ENCODE peak calls at places on chromosomes 2 and 18, in eight cellular contexts. One of them, this sample, is unnamed.

GRCh38 chr2:54561795-54562592 is 105.9 kb downstream of the SPTBN1 start:
- DNase-seq in body of pancreas: no peak
- DNase-seq in endothelial cell of umbilical vein: no peak
- DNase-seq in Peyer's patch: no peak
- DNase-seq in ovary: no peak
- DNase-seq in IMR-90: no peak
- DNase-seq in A549: no peak
- DNase-seq in uterus: no peak
- DNase-seq in this sample: no peak

GRCh38 chr2:8511868-8512612 is 169.8 kb upstream of the ID2 start:
- DNase-seq in body of pancreas: no peak
- DNase-seq in endothelial cell of umbilical vein: no peak
- DNase-seq in Peyer's patch: no peak
- DNase-seq in ovary: no peak
- DNase-seq in IMR-90: peak
- DNase-seq in A549: no peak
- DNase-seq in uterus: no peak
- DNase-seq in this sample: no peak

GRCh38 chr2:181306785-181307184 is 150.4 kb upstream of the ITGA4 start:
- DNase-seq in body of pancreas: no peak
- DNase-seq in endothelial cell of umbilical vein: no peak
- DNase-seq in Peyer's patch: no peak
- DNase-seq in ovary: no peak
- DNase-seq in IMR-90: peak
- DNase-seq in A549: no peak
- DNase-seq in uterus: no peak
- DNase-seq in this sample: no peak

GRCh38 chr18:9734189-9734588 is 26.1 kb downstream of the RAB31 start:
- DNase-seq in body of pancreas: no peak
- DNase-seq in endothelial cell of umbilical vein: no peak
- DNase-seq in Peyer's patch: no peak
- DNase-seq in ovary: no peak
- DNase-seq in IMR-90: no peak
- DNase-seq in A549: no peak
- DNase-seq in uterus: no peak
- DNase-seq in this sample: no peak

GRCh38 chr2:70113396-70114100 is 26.3 kb downstream of the PCBP1 start:
- DNase-seq in body of pancreas: no peak
- DNase-seq in endothelial cell of umbilical vein: no peak
- DNase-seq in Peyer's patch: no peak
- DNase-seq in ovary: no peak
- DNase-seq in IMR-90: no peak
- DNase-seq in A549: no peak
- DNase-seq in uterus: no peak
- DNase-seq in this sample: no peak

GRCh38 chr2:124027182-124027581 is 2.1 kb downstream of the CNTNAP5 start:
- DNase-seq in body of pancreas: peak
- DNase-seq in endothelial cell of umbilical vein: peak
- DNase-seq in Peyer's patch: no peak
- DNase-seq in ovary: no peak
- DNase-seq in IMR-90: peak
- DNase-seq in A549: peak
- DNase-seq in uterus: no peak
- DNase-seq in this sample: no peak

GRCh38 chr2:114384441-114384840 is 58.0 kb upstream of the DPP10 start:
- DNase-seq in body of pancreas: no peak
- DNase-seq in endothelial cell of umbilical vein: no peak
- DNase-seq in Peyer's patch: no peak
- DNase-seq in ovary: no peak
- DNase-seq in IMR-90: no peak
- DNase-seq in A549: no peak
- DNase-seq in uterus: no peak
- DNase-seq in this sample: no peak

GRCh38 chr18:3906072-3906471 is 456.1 kb downstream of the TGIF1 start:
- DNase-seq in body of pancreas: no peak
- DNase-seq in endothelial cell of umbilical vein: no peak
- DNase-seq in Peyer's patch: no peak
- DNase-seq in ovary: no peak
- DNase-seq in IMR-90: no peak
- DNase-seq in A549: no peak
- DNase-seq in uterus: no peak
- DNase-seq in this sample: no peak

GRCh38 chr2:168490015-168490874 is 34.2 kb downstream of the CERS6 start:
- DNase-seq in body of pancreas: peak
- DNase-seq in endothelial cell of umbilical vein: peak
- DNase-seq in Peyer's patch: no peak
- DNase-seq in ovary: no peak
- DNase-seq in IMR-90: peak
- DNase-seq in A549: peak
- DNase-seq in uterus: no peak
- DNase-seq in this sample: no peak

GRCh38 chr18:57585421-57585820 is 1.1 kb downstream of the FECH start:
- DNase-seq in body of pancreas: no peak
- DNase-seq in endothelial cell of umbilical vein: no peak
- DNase-seq in Peyer's patch: no peak
- DNase-seq in ovary: no peak
- DNase-seq in IMR-90: peak
- DNase-seq in A549: no peak
- DNase-seq in uterus: no peak
- DNase-seq in this sample: no peak

GRCh38 chr2:99462084-99462483 is 27.7 kb downstream of the REV1 start:
- DNase-seq in body of pancreas: no peak
- DNase-seq in endothelial cell of umbilical vein: no peak
- DNase-seq in Peyer's patch: no peak
- DNase-seq in ovary: no peak
- DNase-seq in IMR-90: no peak
- DNase-seq in A549: no peak
- DNase-seq in uterus: no peak
- DNase-seq in this sample: no peak

DNA sequence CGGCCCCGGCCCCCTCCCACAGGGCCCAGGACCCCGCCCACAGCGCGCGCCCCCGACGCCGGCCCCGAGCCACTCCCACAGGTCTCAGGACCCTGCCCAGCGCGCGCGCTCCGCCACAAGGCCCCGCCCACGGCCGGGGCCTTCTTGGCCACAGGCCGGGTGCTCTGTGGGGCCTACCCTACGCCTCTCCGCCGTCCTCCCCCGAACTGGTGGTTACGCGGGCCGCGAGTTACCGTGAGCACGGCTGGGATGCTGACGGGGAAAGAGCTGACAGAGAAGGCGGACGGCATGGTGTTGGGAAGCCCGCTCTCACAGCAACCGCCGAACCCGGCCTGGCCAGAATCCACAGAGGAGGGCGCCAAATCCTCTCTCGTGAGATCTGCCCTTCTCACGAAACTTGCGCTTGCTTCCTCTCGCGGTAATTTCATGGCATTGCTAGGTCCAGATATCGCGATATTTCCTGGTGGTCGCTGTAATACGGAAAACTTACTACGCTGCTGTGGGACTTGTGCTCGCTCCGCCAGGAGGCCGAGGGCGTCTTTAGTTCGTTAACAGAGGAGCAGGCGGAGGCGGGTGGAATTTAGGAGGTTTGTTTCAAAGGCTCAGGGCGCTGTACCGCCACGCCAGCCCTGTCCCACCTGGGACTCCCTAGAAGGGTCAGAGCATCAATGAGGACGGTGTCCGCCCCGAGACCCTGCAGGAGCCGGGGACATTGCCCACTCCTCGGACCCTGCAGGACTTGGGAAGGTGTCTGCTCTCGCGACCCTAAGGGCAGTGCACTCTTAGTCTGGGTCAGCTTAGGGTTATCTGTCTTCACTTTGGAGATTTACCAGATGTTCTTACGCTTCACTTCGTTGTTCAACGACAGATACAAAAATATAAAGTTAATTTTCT is at the start of gene TMEM18:
- DNase-seq in body of pancreas: peak
- DNase-seq in endothelial cell of umbilical vein: peak
- DNase-seq in Peyer's patch: peak
- DNase-seq in ovary: peak
- DNase-seq in IMR-90: peak
- DNase-seq in A549: peak
- DNase-seq in uterus: peak
- DNase-seq in this sample: peak
- TF ChIP-seq POLR2A in body of pancreas: peak
- TF ChIP-seq POLR2A in endothelial cell of umbilical vein: peak
- TF ChIP-seq POLR2A in Peyer's patch: peak
- TF ChIP-seq POLR2A in ovary: peak
- TF ChIP-seq POLR2A in IMR-90: peak
- TF ChIP-seq POLR2A in A549: peak
- TF ChIP-seq POLR2A in uterus: peak
- TF ChIP-seq POLR2A in this sample: peak

GRCh38 chr2:28543316-28544068 is 47.6 kb downstream of the PLB1 start:
- DNase-seq in body of pancreas: no peak
- DNase-seq in endothelial cell of umbilical vein: no peak
- DNase-seq in Peyer's patch: no peak
- DNase-seq in ovary: no peak
- DNase-seq in IMR-90: peak
- DNase-seq in A549: no peak
- DNase-seq in uterus: no peak
- DNase-seq in this sample: no peak

GRCh38 chr2:28545590-28546195 is 49.8 kb downstream of the PLB1 start:
- DNase-seq in body of pancreas: no peak
- DNase-seq in endothelial cell of umbilical vein: no peak
- DNase-seq in Peyer's patch: no peak
- DNase-seq in ovary: no peak
- DNase-seq in IMR-90: no peak
- DNase-seq in A549: no peak
- DNase-seq in uterus: no peak
- DNase-seq in this sample: no peak

GRCh38 chr2:28544405-28544914 is 48.6 kb downstream of the PLB1 start:
- DNase-seq in body of pancreas: no peak
- DNase-seq in endothelial cell of umbilical vein: peak
- DNase-seq in Peyer's patch: no peak
- DNase-seq in ovary: no peak
- DNase-seq in IMR-90: no peak
- DNase-seq in A549: no peak
- DNase-seq in uterus: no peak
- DNase-seq in this sample: no peak

GRCh38 chr2:28544915-28545589 is 49.2 kb downstream of the PLB1 start:
- DNase-seq in body of pancreas: no peak
- DNase-seq in endothelial cell of umbilical vein: no peak
- DNase-seq in Peyer's patch: no peak
- DNase-seq in ovary: no peak
- DNase-seq in IMR-90: peak
- DNase-seq in A549: no peak
- DNase-seq in uterus: no peak
- DNase-seq in this sample: no peak

DNA sequence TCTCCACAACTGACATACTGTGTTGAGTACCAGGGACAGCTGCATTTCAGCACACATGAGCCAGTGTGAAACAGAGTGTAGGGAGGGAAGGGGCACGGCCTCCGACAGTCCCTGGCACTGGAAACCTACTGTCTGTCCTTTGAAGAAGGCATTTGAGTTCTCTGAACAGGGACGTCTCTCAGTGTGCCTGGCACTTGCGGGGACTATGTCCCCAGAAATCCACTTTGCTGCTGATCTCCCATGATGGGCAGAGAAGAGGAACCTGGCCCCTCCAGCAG is 48.1 kb downstream of the PLB1 start:
- DNase-seq in body of pancreas: no peak
- DNase-seq in endothelial cell of umbilical vein: no peak
- DNase-seq in Peyer's patch: no peak
- DNase-seq in ovary: no peak
- DNase-seq in IMR-90: no peak
- DNase-seq in A549: no peak
- DNase-seq in uterus: no peak
- DNase-seq in this sample: no peak
- H3K27ac ChIP-seq in body of pancreas: no peak
- H3K27ac ChIP-seq in endothelial cell of umbilical vein: no peak
- H3K27ac ChIP-seq in Peyer's patch: peak
- H3K27ac ChIP-seq in ovary: no peak
- H3K27ac ChIP-seq in IMR-90: no peak
- H3K27ac ChIP-seq in A549: no peak
- H3K27ac ChIP-seq in uterus: no peak
- H3K27ac ChIP-seq in this sample: no peak

GRCh38 chr2:96323849-96324248 is 1.3 kb upstream of the ITPRIPL1 start:
- DNase-seq in body of pancreas: no peak
- DNase-seq in endothelial cell of umbilical vein: no peak
- DNase-seq in Peyer's patch: no peak
- DNase-seq in ovary: no peak
- DNase-seq in IMR-90: no peak
- DNase-seq in A549: no peak
- DNase-seq in uterus: no peak
- DNase-seq in this sample: no peak

GRCh38 chr2:96320326-96321229 is 4.5 kb upstream of the ITPRIPL1 start:
- DNase-seq in body of pancreas: no peak
- DNase-seq in endothelial cell of umbilical vein: no peak
- DNase-seq in Peyer's patch: no peak
- DNase-seq in ovary: no peak
- DNase-seq in IMR-90: no peak
- DNase-seq in A549: no peak
- DNase-seq in uterus: no peak
- DNase-seq in this sample: no peak

GRCh38 chr2:96318723-96319122 is 6.4 kb upstream of the ITPRIPL1 start:
- DNase-seq in body of pancreas: no peak
- DNase-seq in endothelial cell of umbilical vein: no peak
- DNase-seq in Peyer's patch: no peak
- DNase-seq in ovary: no peak
- DNase-seq in IMR-90: no peak
- DNase-seq in A549: no peak
- DNase-seq in uterus: no peak
- DNase-seq in this sample: no peak

GRCh38 chr2:96319396-96319795 is 5.7 kb upstream of the ITPRIPL1 start:
- DNase-seq in body of pancreas: no peak
- DNase-seq in endothelial cell of umbilical vein: no peak
- DNase-seq in Peyer's patch: no peak
- DNase-seq in ovary: no peak
- DNase-seq in IMR-90: no peak
- DNase-seq in A549: no peak
- DNase-seq in uterus: no peak
- DNase-seq in this sample: no peak

GRCh38 chr2:96321230-96322103 is 3.6 kb upstream of the ITPRIPL1 start:
- DNase-seq in body of pancreas: peak
- DNase-seq in endothelial cell of umbilical vein: peak
- DNase-seq in Peyer's patch: peak
- DNase-seq in ovary: no peak
- DNase-seq in IMR-90: peak
- DNase-seq in A549: peak
- DNase-seq in uterus: no peak
- DNase-seq in this sample: no peak
- TF ChIP-seq CTCF in body of pancreas: no peak
- TF ChIP-seq CTCF in endothelial cell of umbilical vein: no peak
- TF ChIP-seq CTCF in Peyer's patch: no peak
- TF ChIP-seq CTCF in ovary: no peak
- TF ChIP-seq CTCF in IMR-90: no peak
- TF ChIP-seq CTCF in A549: no peak
- TF ChIP-seq CTCF in uterus: no peak
- TF ChIP-seq CTCF in this sample: no peak

DNA sequence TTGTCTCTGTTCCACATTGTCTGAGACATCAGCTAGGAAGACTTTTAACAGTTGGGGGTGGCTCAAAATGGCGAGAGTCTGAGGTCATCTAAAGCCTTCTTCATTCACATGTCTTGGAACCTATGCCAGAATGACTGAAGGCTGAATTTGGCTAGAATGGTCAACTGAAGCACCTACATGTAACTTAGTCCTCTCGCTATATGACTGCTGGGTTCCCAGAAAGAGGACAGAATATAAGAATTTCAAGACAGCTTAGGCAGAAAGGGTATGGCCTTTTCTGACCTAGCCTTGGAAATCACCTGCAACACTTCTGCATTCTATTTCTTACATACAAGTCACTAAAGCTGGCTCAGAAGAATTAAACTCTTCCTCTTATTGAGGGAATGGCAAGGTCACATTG is 75.6 kb upstream of the OTX1 start:
- DNase-seq in body of pancreas: no peak
- DNase-seq in endothelial cell of umbilical vein: no peak
- DNase-seq in Peyer's patch: no peak
- DNase-seq in ovary: no peak
- DNase-seq in IMR-90: no peak
- DNase-seq in A549: no peak
- DNase-seq in uterus: no peak
- DNase-seq in this sample: no peak
- TF ChIP-seq POLR2A in body of pancreas: no peak
- TF ChIP-seq POLR2A in endothelial cell of umbilical vein: no peak
- TF ChIP-seq POLR2A in Peyer's patch: no peak
- TF ChIP-seq POLR2A in ovary: no peak
- TF ChIP-seq POLR2A in IMR-90: no peak
- TF ChIP-seq POLR2A in A549: no peak
- TF ChIP-seq POLR2A in uterus: no peak
- TF ChIP-seq POLR2A in this sample: no peak

This sample was measured in right lobe of liver.